ENCODE peak calls at places on chromosomes 13 and 19, in ten cellular contexts. One of them, this sample, is unnamed. For H3K27me3, the result is how much of the 10 kb centered on the place peaks cover.

GRCh38 chr19:32570081-32570785 is 10.8 kb upstream of the PDCD5 start:
- DNase-seq in IMR-90: peak
- DNase-seq in ovary: peak
- DNase-seq in transverse colon: peak
- DNase-seq in upper lobe of left lung: no peak
- DNase-seq in K562: peak
- DNase-seq in heart left ventricle: peak
- DNase-seq in body of pancreas: peak
- DNase-seq in stomach: peak
- DNase-seq in HCT116: peak
- DNase-seq in this sample: peak

GRCh38 chr19:54145541-54146158 is 8.1 kb downstream of the CNOT3 start:
- DNase-seq in transverse colon: no peak
- DNase-seq in body of pancreas: no peak
- DNase-seq in ovary: no peak
- DNase-seq in HCT116: no peak
- DNase-seq in IMR-90: no peak
- DNase-seq in stomach: no peak
- DNase-seq in upper lobe of left lung: no peak
- DNase-seq in heart left ventricle: no peak
- DNase-seq in K562: no peak
- DNase-seq in this sample: no peak

GRCh38 chr13:49657241-49657641 is 28.9 kb downstream of the ARL11 start:
- DNase-seq in ovary: no peak
- DNase-seq in K562: no peak
- DNase-seq in body of pancreas: no peak
- DNase-seq in upper lobe of left lung: peak
- DNase-seq in transverse colon: no peak
- DNase-seq in IMR-90: no peak
- DNase-seq in HCT116: no peak
- DNase-seq in heart left ventricle: no peak
- DNase-seq in stomach: no peak
- DNase-seq in this sample: no peak

GRCh38 chr13:21336609-21337008 is 122.5 kb downstream of the ZDHHC20 start:
- DNase-seq in body of pancreas: no peak
- DNase-seq in IMR-90: no peak
- DNase-seq in transverse colon: no peak
- DNase-seq in upper lobe of left lung: no peak
- DNase-seq in ovary: no peak
- DNase-seq in heart left ventricle: no peak
- DNase-seq in HCT116: no peak
- DNase-seq in stomach: no peak
- DNase-seq in K562: no peak
- DNase-seq in this sample: no peak

GRCh38 chr13:107348931-107349330 is 781.0 kb upstream of the ARGLU1 start:
- DNase-seq in K562: no peak
- DNase-seq in body of pancreas: no peak
- DNase-seq in stomach: no peak
- DNase-seq in HCT116: no peak
- DNase-seq in IMR-90: peak
- DNase-seq in ovary: no peak
- DNase-seq in transverse colon: no peak
- DNase-seq in heart left ventricle: no peak
- DNase-seq in upper lobe of left lung: no peak
- DNase-seq in this sample: no peak

GRCh38 chr19:38661166-38661565 is 13.7 kb downstream of the ACTN4 start:
- DNase-seq in body of pancreas: no peak
- DNase-seq in stomach: no peak
- DNase-seq in IMR-90: no peak
- DNase-seq in ovary: no peak
- DNase-seq in heart left ventricle: no peak
- DNase-seq in K562: no peak
- DNase-seq in transverse colon: no peak
- DNase-seq in upper lobe of left lung: no peak
- DNase-seq in HCT116: no peak
- DNase-seq in this sample: no peak

GRCh38 chr19:21023901-21024300 is 3.4 kb downstream of the ZNF430 start:
- DNase-seq in IMR-90: peak
- DNase-seq in heart left ventricle: no peak
- DNase-seq in ovary: no peak
- DNase-seq in stomach: no peak
- DNase-seq in transverse colon: no peak
- DNase-seq in HCT116: no peak
- DNase-seq in body of pancreas: no peak
- DNase-seq in K562: no peak
- DNase-seq in upper lobe of left lung: no peak
- DNase-seq in this sample: no peak

GRCh38 chr13:94583926-94584325 is 12.0 kb downstream of the TGDS start:
- DNase-seq in IMR-90: no peak
- DNase-seq in transverse colon: no peak
- DNase-seq in ovary: no peak
- DNase-seq in HCT116: no peak
- DNase-seq in heart left ventricle: no peak
- DNase-seq in K562: no peak
- DNase-seq in stomach: no peak
- DNase-seq in body of pancreas: no peak
- DNase-seq in upper lobe of left lung: no peak
- DNase-seq in this sample: no peak

GRCh38 chr13:51814071-51814470 is 10.1 kb upstream of the DHRS12 start:
- DNase-seq in heart left ventricle: no peak
- DNase-seq in upper lobe of left lung: no peak
- DNase-seq in HCT116: no peak
- DNase-seq in K562: no peak
- DNase-seq in ovary: no peak
- DNase-seq in transverse colon: no peak
- DNase-seq in IMR-90: no peak
- DNase-seq in body of pancreas: no peak
- DNase-seq in stomach: no peak
- DNase-seq in this sample: no peak

GRCh38 chr13:51817717-51818116 is 13.8 kb upstream of the DHRS12 start:
- DNase-seq in transverse colon: no peak
- DNase-seq in stomach: no peak
- DNase-seq in K562: no peak
- DNase-seq in body of pancreas: no peak
- DNase-seq in upper lobe of left lung: no peak
- DNase-seq in HCT116: no peak
- DNase-seq in heart left ventricle: no peak
- DNase-seq in ovary: no peak
- DNase-seq in IMR-90: no peak
- DNase-seq in this sample: no peak

GRCh38 chr13:51816604-51817254 is 12.8 kb upstream of the DHRS12 start:
- DNase-seq in K562: peak
- DNase-seq in stomach: no peak
- DNase-seq in upper lobe of left lung: no peak
- DNase-seq in heart left ventricle: no peak
- DNase-seq in IMR-90: no peak
- DNase-seq in HCT116: peak
- DNase-seq in transverse colon: no peak
- DNase-seq in ovary: no peak
- DNase-seq in body of pancreas: no peak
- DNase-seq in this sample: no peak

GRCh38 chr13:51815848-51816247 is 11.9 kb upstream of the DHRS12 start:
- DNase-seq in upper lobe of left lung: peak
- DNase-seq in transverse colon: no peak
- DNase-seq in stomach: no peak
- DNase-seq in body of pancreas: no peak
- DNase-seq in K562: no peak
- DNase-seq in IMR-90: no peak
- DNase-seq in HCT116: no peak
- DNase-seq in heart left ventricle: no peak
- DNase-seq in ovary: peak
- DNase-seq in this sample: no peak

GRCh38 chr13:51814825-51815650 is 11.1 kb upstream of the DHRS12 start:
- DNase-seq in stomach: peak
- DNase-seq in transverse colon: peak
- DNase-seq in IMR-90: peak
- DNase-seq in ovary: peak
- DNase-seq in heart left ventricle: peak
- DNase-seq in HCT116: peak
- DNase-seq in body of pancreas: peak
- DNase-seq in upper lobe of left lung: no peak
- DNase-seq in K562: peak
- DNase-seq in this sample: peak
- H3K27ac ChIP-seq in stomach: peak
- H3K27ac ChIP-seq in transverse colon: no peak
- H3K27ac ChIP-seq in IMR-90: no peak
- H3K27ac ChIP-seq in ovary: no peak
- H3K27ac ChIP-seq in heart left ventricle: no peak
- H3K27ac ChIP-seq in HCT116: no peak
- H3K27ac ChIP-seq in body of pancreas: peak
- H3K27ac ChIP-seq in upper lobe of left lung: peak
- H3K27ac ChIP-seq in K562: no peak
- H3K27ac ChIP-seq in this sample: no peak

GRCh38 chr19:30146346-30146745 is 204.3 kb downstream of the URI1 start:
- DNase-seq in ovary: no peak
- DNase-seq in heart left ventricle: no peak
- DNase-seq in IMR-90: no peak
- DNase-seq in body of pancreas: no peak
- DNase-seq in transverse colon: no peak
- DNase-seq in stomach: no peak
- DNase-seq in K562: no peak
- DNase-seq in HCT116: no peak
- DNase-seq in upper lobe of left lung: no peak
- DNase-seq in this sample: no peak
- H3K27me3 ChIP-seq in ovary: under half
- H3K27me3 ChIP-seq in heart left ventricle: under half
- H3K27me3 ChIP-seq in IMR-90: under half
- H3K27me3 ChIP-seq in body of pancreas: under half
- H3K27me3 ChIP-seq in transverse colon: under half
- H3K27me3 ChIP-seq in stomach: under half
- H3K27me3 ChIP-seq in K562: under half
- H3K27me3 ChIP-seq in HCT116: under half
- H3K27me3 ChIP-seq in upper lobe of left lung: under half
- H3K27me3 ChIP-seq in this sample: under half

GRCh38 chr13:114066956-114067355 is 65.5 kb downstream of the RASA3 start:
- DNase-seq in HCT116: no peak
- DNase-seq in heart left ventricle: peak
- DNase-seq in IMR-90: no peak
- DNase-seq in K562: no peak
- DNase-seq in body of pancreas: no peak
- DNase-seq in ovary: no peak
- DNase-seq in transverse colon: no peak
- DNase-seq in upper lobe of left lung: peak
- DNase-seq in stomach: no peak
- DNase-seq in this sample: no peak

GRCh38 chr13:114065141-114065925 is 67.1 kb downstream of the RASA3 start:
- DNase-seq in stomach: peak
- DNase-seq in body of pancreas: peak
- DNase-seq in HCT116: peak
- DNase-seq in transverse colon: peak
- DNase-seq in ovary: peak
- DNase-seq in heart left ventricle: peak
- DNase-seq in upper lobe of left lung: peak
- DNase-seq in K562: peak
- DNase-seq in IMR-90: peak
- DNase-seq in this sample: peak

GRCh38 chr13:114064516-114065140 is 67.8 kb downstream of the RASA3 start:
- DNase-seq in stomach: peak
- DNase-seq in HCT116: no peak
- DNase-seq in transverse colon: peak
- DNase-seq in upper lobe of left lung: peak
- DNase-seq in IMR-90: peak
- DNase-seq in ovary: peak
- DNase-seq in body of pancreas: no peak
- DNase-seq in heart left ventricle: no peak
- DNase-seq in K562: peak
- DNase-seq in this sample: no peak

GRCh38 chr13:114067381-114067885 is 65.0 kb downstream of the RASA3 start:
- DNase-seq in body of pancreas: no peak
- DNase-seq in ovary: no peak
- DNase-seq in heart left ventricle: peak
- DNase-seq in transverse colon: no peak
- DNase-seq in stomach: no peak
- DNase-seq in HCT116: no peak
- DNase-seq in upper lobe of left lung: no peak
- DNase-seq in IMR-90: peak
- DNase-seq in K562: no peak
- DNase-seq in this sample: peak

DNA sequence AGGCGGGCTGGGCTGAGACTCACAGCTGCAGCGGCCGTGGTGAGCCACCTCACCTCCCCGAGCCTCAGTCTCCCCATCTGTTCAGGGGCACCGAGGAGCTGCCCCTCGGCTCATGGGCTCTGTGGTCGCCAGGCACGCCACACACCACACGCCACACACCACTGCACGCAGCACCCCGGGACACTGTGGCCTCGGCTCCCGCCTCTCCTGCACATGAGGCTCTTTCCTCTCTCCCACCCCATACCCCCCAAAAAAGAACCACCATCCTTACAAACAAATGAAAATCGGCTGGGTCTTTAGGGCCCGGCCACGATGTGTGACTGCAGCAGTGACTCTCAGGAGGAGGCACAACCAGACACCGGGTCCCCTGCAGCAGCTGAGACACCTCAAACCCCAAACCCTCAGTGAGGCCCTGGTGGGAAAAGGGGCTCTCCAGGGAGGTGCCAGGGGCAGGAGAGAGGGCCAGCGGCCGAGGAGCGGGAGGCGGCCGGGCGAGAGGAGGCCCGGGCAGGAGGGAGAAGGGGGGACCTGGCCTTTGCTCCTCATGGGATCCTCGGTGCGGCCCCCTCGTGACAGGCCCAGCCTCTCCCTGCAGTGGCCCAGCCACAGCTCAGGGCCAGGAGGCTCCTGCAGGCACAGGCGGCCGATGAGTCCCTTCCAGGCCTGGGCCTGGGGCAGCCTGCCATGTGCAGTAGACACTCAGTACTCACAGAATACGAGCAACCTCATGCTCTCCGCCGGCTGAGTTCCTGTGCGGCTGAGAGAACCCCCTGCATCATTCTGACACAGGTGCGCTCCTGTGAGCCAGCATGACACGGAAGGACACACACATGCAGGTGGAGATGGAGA is 66.3 kb downstream of the RASA3 start:
- DNase-seq in upper lobe of left lung: peak
- DNase-seq in IMR-90: no peak
- DNase-seq in body of pancreas: no peak
- DNase-seq in K562: no peak
- DNase-seq in heart left ventricle: peak
- DNase-seq in stomach: no peak
- DNase-seq in transverse colon: peak
- DNase-seq in HCT116: no peak
- DNase-seq in ovary: no peak
- DNase-seq in this sample: peak
- TF ChIP-seq POLR2A in upper lobe of left lung: no peak
- TF ChIP-seq POLR2A in IMR-90: no peak
- TF ChIP-seq POLR2A in body of pancreas: no peak
- TF ChIP-seq POLR2A in K562: no peak
- TF ChIP-seq POLR2A in heart left ventricle: no peak
- TF ChIP-seq POLR2A in stomach: no peak
- TF ChIP-seq POLR2A in transverse colon: no peak
- TF ChIP-seq POLR2A in HCT116: no peak
- TF ChIP-seq POLR2A in ovary: no peak
- TF ChIP-seq POLR2A in this sample: no peak

DNA sequence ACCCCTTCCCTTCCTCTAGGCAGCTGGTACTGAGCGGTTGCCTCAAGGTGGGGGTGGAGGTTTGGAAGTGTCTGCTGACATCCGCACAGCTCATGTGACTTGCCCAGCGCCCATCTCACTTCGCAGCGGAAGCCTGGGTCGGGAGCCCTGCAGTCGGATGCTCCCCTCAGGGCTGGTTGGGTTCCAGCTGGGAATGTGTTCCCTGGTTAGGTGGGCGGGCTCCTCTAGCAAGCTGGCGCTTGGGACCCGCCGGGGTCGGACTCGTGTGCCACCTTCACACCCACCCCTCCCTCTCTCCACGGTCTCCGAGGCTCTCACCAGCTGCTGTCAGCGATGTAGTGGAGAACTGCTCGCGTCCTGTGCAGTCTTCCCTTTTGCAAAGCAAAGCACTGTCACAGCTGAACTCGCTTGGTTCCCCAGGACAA is 10.2 kb downstream of the PPP1R37 start:
- DNase-seq in body of pancreas: no peak
- DNase-seq in ovary: peak
- DNase-seq in K562: no peak
- DNase-seq in heart left ventricle: no peak
- DNase-seq in transverse colon: no peak
- DNase-seq in HCT116: no peak
- DNase-seq in upper lobe of left lung: no peak
- DNase-seq in IMR-90: no peak
- DNase-seq in stomach: no peak
- DNase-seq in this sample: no peak
- H3K27ac ChIP-seq in body of pancreas: no peak
- H3K27ac ChIP-seq in ovary: no peak
- H3K27ac ChIP-seq in K562: no peak
- H3K27ac ChIP-seq in heart left ventricle: no peak
- H3K27ac ChIP-seq in transverse colon: peak
- H3K27ac ChIP-seq in HCT116: no peak
- H3K27ac ChIP-seq in upper lobe of left lung: peak
- H3K27ac ChIP-seq in IMR-90: no peak
- H3K27ac ChIP-seq in stomach: peak
- H3K27ac ChIP-seq in this sample: peak

This sample was measured in Peyer's patch.